ENCODE peak calls at places on chromosomes 12 and 14, in four cellular contexts. Z, X, Y and N are unnamed samples.

GRCh38 chr14:88667555-88668273 is 104.9 kb downstream of the ZC3H14 start:
- DNase-seq in X (peak), Z (peak), Y (peak), N (no peak)

GRCh38 chr14:36383674-36384421 is 63.4 kb upstream of the MBIP start:
- DNase-seq in Z (no peak), X (no peak), Y (no peak), N (no peak)

GRCh38 chr12:119822046-119822445 is 55.1 kb downstream of the CIT start:
- DNase-seq in Y (no peak), X (no peak), Z (no peak), N (no peak)

GRCh38 chr12:107131832-107132616 is 38.7 kb upstream of the CRY1 start:
- DNase-seq in Z (peak), Y (peak), X (peak), N (no peak)

GRCh38 chr12:103334447-103334846 is 161.3 kb downstream of the C12orf42 start:
- DNase-seq in X (no peak), Y (no peak), Z (no peak), N (no peak)

GRCh38 chr14:93733231-93733630 is 55.1 kb downstream of the PRIMA1 start:
- DNase-seq in Z (no peak), X (no peak), Y (no peak), N (no peak)

GRCh38 chr14:65972346-65972745 is 513.8 kb upstream of the CCDC196 start:
- DNase-seq in X (no peak), Y (no peak), Z (no peak), N (no peak)

GRCh38 chr14:59292921-59293605 is 104.6 kb downstream of the DAAM1 start:
- DNase-seq in Y (no peak), X (no peak), Z (no peak), N (no peak)

GRCh38 chr12:119696943-119697342 is 29.0 kb downstream of the PRKAB1 start:
- DNase-seq in Z (no peak), Y (no peak), X (no peak), N (no peak)

GRCh38 chr12:71551529-71551928 is 111.9 kb downstream of the LGR5 start:
- DNase-seq in Z (no peak), X (no peak), Y (no peak), N (no peak)

GRCh38 chr14:56854325-56854724 is 44.0 kb upstream of the OTX2 start:
- DNase-seq in Y (no peak), X (no peak), Z (no peak), N (no peak)

GRCh38 chr14:86779416-86779815 is 1213.6 kb downstream of the GALC start:
- DNase-seq in X (no peak), Z (no peak), Y (no peak), N (no peak)

GRCh38 chr14:89117017-89117416 is 292.6 kb downstream of the TTC8 start:
- DNase-seq in X (no peak), Y (no peak), Z (no peak), N (no peak)

GRCh38 chr14:75047506-75047905 is 3.8 kb downstream of the MLH3 start:
- DNase-seq in X (no peak), Y (no peak), Z (no peak), N (no peak)

GRCh38 chr12:43307126-43307525 is 244.9 kb downstream of the ADAMTS20 start:
- DNase-seq in X (no peak), Z (no peak), Y (no peak), N (no peak)

GRCh38 chr14:93041002-93041401 is 74.7 kb downstream of the ITPK1 start:
- DNase-seq in Z (no peak), X (no peak), Y (no peak), N (no peak)